ENCODE peak calls at places on chromosomes 2 and 18, in six cellular contexts. Q, Z, F, O, Y and K are unnamed samples.
A peak's percentile ranks its signal among the peaks of the same experiment; 100 is the strongest.

GRCh38 chr2:240398711-240399267 is 36.7 kb upstream of the GPC1 start:
- DNase-seq in Q (no peak), Z (peak; percentile 25), F (no peak), O (no peak), Y (no peak), K (peak; percentile 71)

GRCh38 chr2:402721-403120 is 114.8 kb upstream of the ALKAL2 start:
- DNase-seq in Q (no peak), Z (no peak), F (no peak), O (no peak), Y (no peak), K (no peak)

GRCh38 chr2:51960846-51961335 is 929.0 kb upstream of the NRXN1 start:
- DNase-seq in Q (no peak), Z (no peak), F (no peak), O (no peak), Y (no peak), K (no peak)

GRCh38 chr2:74146929-74147728 is 583 bp downstream of the BOLA3 start:
- DNase-seq in Q (no peak), Z (no peak), F (no peak), O (no peak), Y (peak; percentile 34), K (no peak)

GRCh38 chr2:47108638-47109372 is 46.3 kb downstream of the STPG4 start:
- DNase-seq in Q (no peak), Z (no peak), F (no peak), O (no peak), Y (peak; percentile 30), K (no peak)

GRCh38 chr18:55587341-55588000 is 521 bp downstream of the TCF4 start:
- DNase-seq in Q (peak; percentile 37), Z (peak; percentile 52), F (no peak), O (peak; percentile 45), Y (peak; percentile 51), K (no peak)

GRCh38 chr2:84861539-84861938 is 19.3 kb downstream of the TRABD2A start:
- DNase-seq in Q (no peak), Z (no peak), F (no peak), O (no peak), Y (no peak), K (no peak)

GRCh38 chr2:54519841-54520459 is 63.8 kb downstream of the SPTBN1 start:
- DNase-seq in Q (no peak), Z (no peak), F (no peak), O (no peak), Y (no peak), K (no peak)

GRCh38 chr2:16908671-16909070 is 243.0 kb upstream of the CYRIA start:
- DNase-seq in Q (no peak), Z (no peak), F (no peak), O (no peak), Y (no peak), K (no peak)

GRCh38 chr2:161102770-161103450 is 57.3 kb upstream of the TANK start:
- DNase-seq in Q (no peak), Z (no peak), F (peak; percentile 10), O (no peak), Y (peak; percentile 11), K (no peak)

GRCh38 chr2:2777213-2777612 is 446.1 kb upstream of the MYT1L start:
- DNase-seq in Q (no peak), Z (no peak), F (no peak), O (no peak), Y (no peak), K (no peak)

GRCh38 chr2:109206569-109207145 is 77.7 kb downstream of the SH3RF3 start:
- DNase-seq in Q (no peak), Z (no peak), F (no peak), O (no peak), Y (no peak), K (no peak)

GRCh38 chr2:9191044-9191481 is 15.5 kb upstream of the ASAP2 start:
- DNase-seq in Q (peak; percentile 89), Z (peak; percentile 81), F (peak; percentile 39), O (no peak), Y (peak; percentile 95), K (no peak)

GRCh38 chr2:100285691-100286090 is 36.6 kb downstream of the LONRF2 start:
- DNase-seq in Q (peak; percentile 68), Z (no peak), F (peak; percentile 36), O (no peak), Y (peak; percentile 83), K (no peak)

GRCh38 chr2:46858697-46859080 is 56.9 kb downstream of the MCFD2 start:
- DNase-seq in Q (peak; percentile 83), Z (no peak), F (no peak), O (no peak), Y (peak; percentile 91), K (no peak)

GRCh38 chr2:238739668-238740067 is 108.2 kb upstream of the TWIST2 start:
- DNase-seq in Q (no peak), Z (no peak), F (no peak), O (no peak), Y (no peak), K (no peak)

GRCh38 chr2:164841719-164842623 is at the start of gene COBLL1:
- DNase-seq in Q (peak; percentile 63), Z (peak; percentile 88), F (peak; percentile 77), O (peak; percentile 72), Y (peak; percentile 41), K (peak; percentile 80)

GRCh38 chr18:79454034-79454735 is 58.5 kb downstream of the NFATC1 start:
- DNase-seq in Q (peak; percentile 38), Z (no peak), F (no peak), O (no peak), Y (peak; percentile 10), K (peak; percentile 44)

GRCh38 chr2:65232636-65233035 is 5.0 kb downstream of the ACTR2 start:
- DNase-seq in Q (no peak), Z (no peak), F (peak; percentile 26), O (no peak), Y (peak; percentile 77), K (no peak)

GRCh38 chr2:80525152-80525551 is 220.6 kb upstream of the LRRTM1 start:
- DNase-seq in Q (no peak), Z (no peak), F (no peak), O (no peak), Y (no peak), K (no peak)
- TF ChIP-seq POLR2A in Q (no peak), Z (no peak), F (no peak), O (no peak), Y (no peak), K (no peak)

DNA sequence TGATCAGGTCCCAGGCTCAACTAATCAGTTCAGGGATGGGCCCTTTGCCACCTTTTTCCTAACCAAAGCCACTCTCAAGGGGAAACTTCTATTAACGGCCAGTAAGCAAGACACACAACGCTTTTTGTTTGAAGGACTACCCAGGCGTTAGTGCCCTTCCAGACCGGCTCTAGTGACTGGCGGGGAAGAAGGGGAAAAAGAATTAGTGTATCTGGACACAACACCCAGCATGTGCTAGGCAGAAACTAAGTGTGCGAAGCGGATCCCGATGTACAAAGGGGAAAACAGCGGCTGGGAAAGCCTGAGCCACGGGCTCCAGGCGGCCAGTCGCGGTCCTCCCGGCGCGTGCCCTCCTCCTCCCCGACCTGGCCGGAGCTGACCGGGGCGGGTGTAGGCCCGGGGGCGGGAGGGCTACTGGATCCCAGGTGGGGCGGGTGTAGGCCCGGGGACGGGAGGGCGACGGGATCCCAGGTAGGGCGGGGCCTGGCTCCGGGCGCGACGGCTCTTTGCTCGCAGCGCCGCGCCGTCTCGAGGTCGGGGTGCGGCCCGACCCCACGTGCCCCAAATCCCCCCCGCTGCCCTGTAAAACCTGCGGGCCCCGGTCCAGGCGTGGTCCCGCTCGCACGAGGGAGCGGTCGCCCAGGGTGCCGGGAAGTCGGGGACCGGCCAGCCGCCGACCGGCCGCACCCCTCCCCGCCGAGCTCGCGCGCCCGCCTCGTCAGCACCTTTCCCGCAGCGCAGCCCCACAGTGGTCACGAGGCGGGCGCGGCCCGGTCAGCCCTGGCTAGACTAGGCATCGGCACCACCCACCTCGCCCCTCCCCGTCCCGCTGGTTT is 48.8 kb downstream of the C2orf42 start:
- DNase-seq in Q (no peak), Z (no peak), F (peak; percentile 84), O (no peak), Y (peak; percentile 38), K (peak; percentile 78)
- H3K4me1 ChIP-seq in Q (no peaks in the 10 kb centered on the region), Z (peaks cover 13% of the 10 kb centered on the region), F (peaks cover 30% of the 10 kb centered on the region), O (peaks cover 15% of the 10 kb centered on the region), Y (peaks cover 14% of the 10 kb centered on the region), K (peaks cover 25% of the 10 kb centered on the region)

GRCh38 chr2:159150208-159150607 is 136.3 kb downstream of the WDSUB1 start:
- DNase-seq in Q (no peak), Z (no peak), F (no peak), O (no peak), Y (peak; percentile 51), K (no peak)
- H3K27ac ChIP-seq in Q (no peak overlapping the region), Z (no peak overlapping the region), F (no peak overlapping the region), O (no peak overlapping the region), Y (no peak overlapping the region), K (no peak overlapping the region)

GRCh38 chr2:191262436-191262835 is 17.2 kb downstream of the MYO1B start:
- DNase-seq in Q (no peak), Z (no peak), F (no peak), O (no peak), Y (no peak), K (no peak)

GRCh38 chr2:191266201-191266600 is 21.0 kb downstream of the MYO1B start:
- DNase-seq in Q (no peak), Z (no peak), F (no peak), O (no peak), Y (peak; percentile 4), K (no peak)

GRCh38 chr2:191264647-191265079 is 19.5 kb downstream of the MYO1B start:
- DNase-seq in Q (no peak), Z (peak; percentile 40), F (no peak), O (no peak), Y (peak; percentile 89), K (no peak)

GRCh38 chr2:191265311-191266170 is 20.3 kb downstream of the MYO1B start:
- DNase-seq in Q (peak; percentile 38), Z (peak; percentile 36), F (no peak), O (no peak), Y (peak; percentile 70), K (no peak)

DNA sequence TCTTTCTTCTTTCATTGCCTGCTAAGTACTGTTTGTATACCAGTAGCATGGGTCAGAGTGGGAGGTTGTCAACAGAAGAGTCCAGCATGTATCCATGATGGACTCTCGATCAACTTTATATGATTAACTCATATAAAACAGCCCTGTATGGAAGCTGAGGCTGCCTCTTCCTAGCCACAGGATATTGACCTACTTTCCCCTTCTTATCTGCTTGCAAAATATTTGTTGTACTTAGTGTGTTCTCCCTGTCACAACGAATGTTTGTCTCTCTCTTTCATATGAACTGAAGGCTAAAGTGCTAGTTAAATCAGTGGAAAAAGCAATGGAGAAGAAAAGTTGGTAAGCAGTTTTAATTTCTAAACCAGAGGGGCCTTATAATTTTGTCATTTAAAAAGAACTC is 17.8 kb downstream of the MYO1B start:
- DNase-seq in Q (no peak), Z (no peak), F (no peak), O (no peak), Y (no peak), K (no peak)
- TF ChIP-seq POLR2A in Q (no peak), Z (no peak), F (no peak), O (no peak), Y (no peak), K (no peak)

DNA sequence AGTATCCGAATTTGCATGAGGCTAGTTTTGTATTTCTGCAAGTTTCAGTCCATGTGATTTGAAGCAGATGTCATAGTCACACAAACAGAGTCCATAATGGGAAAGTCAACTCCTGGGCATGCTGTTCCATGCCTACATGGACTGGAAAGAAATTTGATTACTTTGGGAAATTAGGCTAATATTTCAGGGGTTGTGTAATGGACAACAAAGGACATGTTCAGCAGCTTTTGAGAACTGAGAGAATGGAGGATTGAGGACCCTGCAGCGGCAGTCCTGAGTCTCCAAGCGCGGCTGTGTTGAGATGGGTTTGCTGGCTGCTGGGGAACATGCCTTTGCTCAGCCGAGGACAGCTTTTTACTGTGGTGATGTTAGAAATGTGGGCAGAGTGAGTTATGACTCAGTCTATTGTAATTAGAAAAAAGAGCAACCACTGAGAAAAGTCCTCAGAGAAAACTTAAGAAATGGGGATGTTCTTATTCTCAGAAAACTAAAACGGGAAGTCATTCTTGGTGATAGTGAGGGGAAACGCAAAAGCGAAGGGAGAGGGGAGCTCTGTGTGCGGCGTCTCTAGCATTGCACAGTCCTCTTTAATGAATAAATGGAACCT is 149.2 kb downstream of the FAM210A start:
- DNase-seq in Q (no peak), Z (no peak), F (no peak), O (no peak), Y (peak; percentile 7), K (no peak)
- H3K4me1 ChIP-seq in Q (no peaks in the 10 kb centered on the region), Z (no peaks in the 10 kb centered on the region), F (no peaks in the 10 kb centered on the region), O (no peaks in the 10 kb centered on the region), Y (no peaks in the 10 kb centered on the region), K (no peaks in the 10 kb centered on the region)